ENCODE peak calls at places on chromosomes 16 and 17, in eight cellular contexts. One of them, this sample, is unnamed.

GRCh38 chr17:40319651-40320550 is 10.9 kb downstream of the RARA start:
- DNase-seq in GM12878: no peak
- DNase-seq in NB4: peak
- DNase-seq in H1: no peak
- DNase-seq in HepG2: no peak
- DNase-seq in K562: no peak
- DNase-seq in HCT116: no peak
- DNase-seq in A549: no peak
- DNase-seq in this sample: no peak

GRCh38 chr17:61420745-61421398 is 21.2 kb downstream of the TBX2 start:
- DNase-seq in K562: peak
- DNase-seq in GM12878: no peak
- DNase-seq in H1: no peak
- DNase-seq in A549: no peak
- DNase-seq in HepG2: no peak
- DNase-seq in NB4: no peak
- DNase-seq in HCT116: no peak
- DNase-seq in this sample: no peak

GRCh38 chr16:76386784-76387183 is 109.6 kb downstream of the CNTNAP4 start:
- DNase-seq in A549: peak
- DNase-seq in HepG2: no peak
- DNase-seq in H1: no peak
- DNase-seq in K562: no peak
- DNase-seq in HCT116: no peak
- DNase-seq in GM12878: no peak
- DNase-seq in NB4: peak
- DNase-seq in this sample: no peak

GRCh38 chr17:82918508-82918907 is 78.7 kb upstream of the ZNF750 start:
- DNase-seq in A549: no peak
- DNase-seq in NB4: no peak
- DNase-seq in K562: no peak
- DNase-seq in HepG2: no peak
- DNase-seq in GM12878: no peak
- DNase-seq in HCT116: no peak
- DNase-seq in H1: no peak
- DNase-seq in this sample: no peak

GRCh38 chr16:69787883-69788282 is 25.8 kb downstream of the WWP2 start:
- DNase-seq in NB4: no peak
- DNase-seq in K562: no peak
- DNase-seq in HepG2: peak
- DNase-seq in HCT116: no peak
- DNase-seq in A549: no peak
- DNase-seq in H1: no peak
- DNase-seq in GM12878: no peak
- DNase-seq in this sample: no peak

GRCh38 chr16:21940570-21940969 is 12.6 kb upstream of the UQCRC2 start:
- DNase-seq in A549: no peak
- DNase-seq in HCT116: no peak
- DNase-seq in H1: no peak
- DNase-seq in GM12878: no peak
- DNase-seq in K562: no peak
- DNase-seq in NB4: no peak
- DNase-seq in HepG2: no peak
- DNase-seq in this sample: no peak

GRCh38 chr16:31216116-31216469 is 842 bp downstream of the PYDC1 start:
- DNase-seq in NB4: no peak
- DNase-seq in K562: no peak
- DNase-seq in GM12878: no peak
- DNase-seq in HCT116: no peak
- DNase-seq in HepG2: no peak
- DNase-seq in A549: no peak
- DNase-seq in H1: no peak
- DNase-seq in this sample: no peak

GRCh38 chr16:65254144-65254543 is 132.3 kb upstream of the CDH11 start:
- DNase-seq in HCT116: no peak
- DNase-seq in A549: no peak
- DNase-seq in GM12878: no peak
- DNase-seq in K562: no peak
- DNase-seq in HepG2: no peak
- DNase-seq in NB4: no peak
- DNase-seq in H1: no peak
- DNase-seq in this sample: no peak

GRCh38 chr17:27247071-27247957 is 46.6 kb upstream of the WSB1 start:
- DNase-seq in NB4: peak
- DNase-seq in K562: no peak
- DNase-seq in HCT116: no peak
- DNase-seq in A549: peak
- DNase-seq in GM12878: no peak
- DNase-seq in H1: no peak
- DNase-seq in HepG2: peak
- DNase-seq in this sample: peak

GRCh38 chr17:16943032-16943352 is 28.9 kb downstream of the TNFRSF13B start:
- DNase-seq in GM12878: no peak
- DNase-seq in K562: no peak
- DNase-seq in NB4: no peak
- DNase-seq in HCT116: no peak
- DNase-seq in H1: no peak
- DNase-seq in HepG2: no peak
- DNase-seq in A549: no peak
- DNase-seq in this sample: no peak

GRCh38 chr17:81285179-81285878 is 9.8 kb downstream of the SLC38A10 start:
- DNase-seq in HCT116: no peak
- DNase-seq in HepG2: no peak
- DNase-seq in GM12878: no peak
- DNase-seq in NB4: peak
- DNase-seq in H1: no peak
- DNase-seq in A549: no peak
- DNase-seq in K562: peak
- DNase-seq in this sample: peak

GRCh38 chr17:10226930-10227695 is 28.7 kb upstream of the GAS7 start:
- DNase-seq in GM12878: no peak
- DNase-seq in H1: peak
- DNase-seq in HCT116: peak
- DNase-seq in A549: peak
- DNase-seq in HepG2: peak
- DNase-seq in K562: peak
- DNase-seq in NB4: peak
- DNase-seq in this sample: no peak

GRCh38 chr17:81687770-81688541 is 4.1 kb downstream of the HGS start:
- DNase-seq in GM12878: no peak
- DNase-seq in NB4: no peak
- DNase-seq in H1: no peak
- DNase-seq in HepG2: no peak
- DNase-seq in HCT116: no peak
- DNase-seq in A549: no peak
- DNase-seq in K562: no peak
- DNase-seq in this sample: no peak

GRCh38 chr16:56382901-56383355 is 42.4 kb downstream of the AMFR start:
- DNase-seq in H1: no peak
- DNase-seq in A549: peak
- DNase-seq in HCT116: no peak
- DNase-seq in K562: no peak
- DNase-seq in HepG2: peak
- DNase-seq in NB4: no peak
- DNase-seq in GM12878: no peak
- DNase-seq in this sample: no peak

DNA sequence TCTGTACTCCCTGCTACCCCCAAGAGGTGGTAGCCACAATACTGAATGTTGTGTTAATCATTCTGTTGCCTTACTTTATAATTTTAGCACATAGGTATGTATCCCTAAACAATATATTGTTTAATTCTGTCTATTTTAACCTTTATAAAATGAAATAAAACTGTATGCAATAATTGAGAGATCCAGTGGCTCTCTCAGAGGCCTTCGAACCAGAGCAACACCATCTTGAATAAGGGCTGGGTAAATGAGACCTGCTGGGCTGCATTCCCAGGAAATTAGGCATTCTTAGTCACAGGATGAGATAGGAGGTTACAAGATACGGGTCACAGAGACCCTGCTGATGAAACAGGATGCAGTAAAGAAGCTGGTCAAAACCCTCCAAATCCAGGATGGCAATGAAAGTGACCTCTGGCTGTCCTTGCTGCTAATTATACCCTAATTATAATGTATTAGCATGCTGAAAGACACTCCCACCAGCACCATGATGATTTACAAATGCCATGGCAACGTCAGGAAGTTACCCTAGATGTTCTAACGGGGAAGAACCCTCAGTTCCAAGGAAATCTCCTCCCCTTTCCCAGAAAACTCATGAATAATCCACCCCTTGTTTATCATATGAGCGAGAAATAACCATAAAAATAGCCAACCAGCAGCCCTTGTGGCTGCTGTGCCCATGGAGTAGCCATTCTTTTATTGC is 2.0 kb upstream of the CANT1 start:
- DNase-seq in A549: no peak
- DNase-seq in HepG2: no peak
- DNase-seq in K562: no peak
- DNase-seq in H1: no peak
- DNase-seq in HCT116: peak
- DNase-seq in NB4: no peak
- DNase-seq in GM12878: no peak
- DNase-seq in this sample: peak
- TF ChIP-seq MAX in A549: no peak
- TF ChIP-seq MAX in HepG2: no peak
- TF ChIP-seq MAX in K562: no peak
- TF ChIP-seq MAX in H1: no peak
- TF ChIP-seq MAX in HCT116: no peak
- TF ChIP-seq MAX in NB4: no peak
- TF ChIP-seq MAX in GM12878: no peak
- TF ChIP-seq MAX in this sample: no peak

GRCh38 chr17:80270836-80271235 is 10.2 kb downstream of the RNF213 start:
- DNase-seq in HCT116: no peak
- DNase-seq in A549: peak
- DNase-seq in NB4: peak
- DNase-seq in HepG2: peak
- DNase-seq in GM12878: no peak
- DNase-seq in H1: peak
- DNase-seq in K562: peak
- DNase-seq in this sample: no peak

GRCh38 chr17:80270104-80270503 is 9.5 kb downstream of the RNF213 start:
- DNase-seq in HCT116: no peak
- DNase-seq in H1: peak
- DNase-seq in GM12878: no peak
- DNase-seq in A549: no peak
- DNase-seq in K562: no peak
- DNase-seq in HepG2: no peak
- DNase-seq in NB4: no peak
- DNase-seq in this sample: no peak

GRCh38 chr17:80267391-80267790 is 6.7 kb downstream of the RNF213 start:
- DNase-seq in NB4: no peak
- DNase-seq in HepG2: no peak
- DNase-seq in HCT116: no peak
- DNase-seq in K562: no peak
- DNase-seq in GM12878: no peak
- DNase-seq in A549: no peak
- DNase-seq in H1: no peak
- DNase-seq in this sample: no peak

GRCh38 chr17:80268427-80268826 is 7.8 kb downstream of the RNF213 start:
- DNase-seq in K562: no peak
- DNase-seq in GM12878: no peak
- DNase-seq in H1: no peak
- DNase-seq in HCT116: no peak
- DNase-seq in HepG2: no peak
- DNase-seq in NB4: no peak
- DNase-seq in A549: no peak
- DNase-seq in this sample: no peak

GRCh38 chr17:80269405-80269807 is 8.8 kb downstream of the RNF213 start:
- DNase-seq in GM12878: no peak
- DNase-seq in H1: no peak
- DNase-seq in HCT116: no peak
- DNase-seq in HepG2: no peak
- DNase-seq in A549: no peak
- DNase-seq in K562: no peak
- DNase-seq in NB4: no peak
- DNase-seq in this sample: no peak
- TF ChIP-seq POLR2A in GM12878: no peak
- TF ChIP-seq POLR2A in H1: no peak
- TF ChIP-seq POLR2A in HCT116: no peak
- TF ChIP-seq POLR2A in HepG2: no peak
- TF ChIP-seq POLR2A in A549: no peak
- TF ChIP-seq POLR2A in K562: peak
- TF ChIP-seq POLR2A in NB4: no peak
- TF ChIP-seq POLR2A in this sample: no peak

GRCh38 chr17:28338056-28338768 is 2.7 kb downstream of the TNFAIP1 start:
- DNase-seq in HepG2: no peak
- DNase-seq in GM12878: no peak
- DNase-seq in H1: no peak
- DNase-seq in K562: no peak
- DNase-seq in NB4: no peak
- DNase-seq in HCT116: no peak
- DNase-seq in A549: no peak
- DNase-seq in this sample: peak
- TF ChIP-seq MAX in HepG2: no peak
- TF ChIP-seq MAX in GM12878: no peak
- TF ChIP-seq MAX in H1: no peak
- TF ChIP-seq MAX in K562: no peak
- TF ChIP-seq MAX in NB4: no peak
- TF ChIP-seq MAX in HCT116: no peak
- TF ChIP-seq MAX in A549: no peak
- TF ChIP-seq MAX in this sample: no peak

DNA sequence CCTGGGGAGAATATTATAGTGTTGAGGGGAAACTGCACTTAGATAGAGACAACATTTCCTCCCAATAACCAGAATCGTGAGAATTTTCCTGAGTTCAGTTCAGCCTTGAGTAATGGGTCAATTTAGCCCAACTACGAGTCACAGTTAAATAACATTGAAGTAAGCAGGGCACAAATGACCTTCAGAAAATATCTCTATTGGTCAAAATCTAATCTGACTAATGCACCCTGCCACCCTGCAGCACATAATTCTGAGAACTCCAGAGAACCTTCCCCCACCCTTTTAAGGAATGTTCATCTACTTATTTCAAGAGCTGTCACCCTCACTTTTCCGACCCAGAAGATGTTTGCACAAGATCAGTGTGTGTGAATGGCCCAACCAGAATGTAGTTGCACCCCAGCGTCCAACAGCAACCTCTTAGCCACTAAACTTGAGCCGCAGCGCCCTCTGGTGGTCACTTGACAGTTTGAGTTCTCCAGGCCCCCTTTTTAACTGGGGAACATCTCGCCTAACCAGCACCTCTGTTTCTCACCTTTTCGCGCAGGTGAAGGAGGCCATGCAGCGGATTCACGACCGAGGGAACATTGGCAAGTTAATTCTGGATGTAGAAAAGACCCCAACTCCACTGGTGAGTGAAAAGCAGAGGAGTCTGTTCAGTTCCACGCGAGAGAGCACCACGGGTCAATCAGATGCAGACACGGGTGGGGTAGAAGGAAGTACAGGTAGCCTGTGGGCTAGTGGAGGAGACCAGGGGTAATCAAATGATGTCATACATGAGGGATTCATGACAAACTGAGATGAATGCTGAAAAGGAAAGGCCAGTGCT is 50.8 kb upstream of the CLEC3A start:
- DNase-seq in HCT116: peak
- DNase-seq in K562: peak
- DNase-seq in A549: peak
- DNase-seq in HepG2: peak
- DNase-seq in GM12878: no peak
- DNase-seq in H1: peak
- DNase-seq in NB4: peak
- DNase-seq in this sample: peak
- TF ChIP-seq POLR2A in HCT116: no peak
- TF ChIP-seq POLR2A in K562: no peak
- TF ChIP-seq POLR2A in A549: no peak
- TF ChIP-seq POLR2A in HepG2: no peak
- TF ChIP-seq POLR2A in GM12878: no peak
- TF ChIP-seq POLR2A in H1: no peak
- TF ChIP-seq POLR2A in NB4: no peak
- TF ChIP-seq POLR2A in this sample: no peak